ENCODE peak calls at places on chromosomes 16 and 17, in six cellular contexts. J, D, A, F, Y and Q are unnamed samples.

GRCh38 chr16:1906846-1907165 is 11.4 kb downstream of the HS3ST6 start:
- DNase-seq in J (no peak), D (no peak), A (no peak), F (no peak), Y (no peak), Q (no peak)

GRCh38 chr16:973366-973765 is 2.6 kb upstream of the LMF1 start:
- DNase-seq in J (no peak), D (no peak), A (no peak), F (no peak), Y (no peak), Q (no peak)

GRCh38 chr17:72890711-72891110 is 201.8 kb downstream of the SLC39A11 start:
- DNase-seq in J (no peak), D (no peak), A (no peak), F (peak; percentile 26), Y (peak; percentile 11), Q (no peak)

GRCh38 chr17:43695968-43696865 is 34.5 kb upstream of the MEOX1 start:
- DNase-seq in J (no peak), D (no peak), A (peak; percentile 24), F (peak; percentile 55), Y (no peak), Q (no peak)

GRCh38 chr17:21042434-21043295 is at the start of gene USP22:
- DNase-seq in J (peak; percentile 99), D (no peak), A (no peak), F (no peak), Y (no peak), Q (peak; percentile 7)

GRCh38 chr17:59825533-59826316 is 67.0 kb downstream of the TUBD1 start:
- DNase-seq in J (no peak), D (no peak), A (no peak), F (peak; percentile 82), Y (no peak), Q (no peak)

GRCh38 chr16:72388007-72388406 is 216.1 kb upstream of the PMFBP1 start:
- DNase-seq in J (no peak), D (no peak), A (no peak), F (no peak), Y (no peak), Q (no peak)

GRCh38 chr16:66337434-66338188 is 28.9 kb upstream of the CDH5 start:
- DNase-seq in J (no peak), D (no peak), A (no peak), F (no peak), Y (no peak), Q (no peak)

GRCh38 chr17:68733241-68734176 is 132.3 kb upstream of the FAM20A start:
- DNase-seq in J (no peak), D (no peak), A (peak; percentile 31), F (peak; percentile 80), Y (no peak), Q (no peak)

GRCh38 chr17:70171159-70171558 is 1.8 kb downstream of the KCNJ2 start:
- DNase-seq in J (peak; percentile 37), D (no peak), A (no peak), F (no peak), Y (no peak), Q (no peak)

GRCh38 chr17:45919136-45919535 is 24.8 kb downstream of the MAPT start:
- DNase-seq in J (no peak), D (no peak), A (no peak), F (no peak), Y (no peak), Q (no peak)

GRCh38 chr17:4858880-4859260 is 25.7 kb downstream of the MINK1 start:
- DNase-seq in J (no peak), D (no peak), A (peak; percentile 5), F (peak; percentile 42), Y (no peak), Q (no peak)

GRCh38 chr16:48393843-48394703 is 8.9 kb upstream of the SIAH1 start:
- DNase-seq in J (no peak), D (no peak), A (no peak), F (peak; percentile 51), Y (peak; percentile 57), Q (no peak)